ENCODE peak calls at places on chromosomes 11 and 22, in ten cellular contexts. P is Peyer's patch, N is neural progenitor cell, V is body of pancreas, G is colonic mucosa, A is lung, D is ovary, J is pancreas, H is left ventricle myocardium inferior, Y is psoas muscle. U is an unnamed sample.

GRCh38 chr11:126925321-126926093 is 75.1 kb downstream of the KIRREL3 start:
- DNase-seq in Y (no peak), D (no peak), P (no peak), J (no peak), N (no peak), G (no peak), V (no peak), A (no peak), H (no peak), U (no peak)

GRCh38 chr11:134071766-134072403 is 3.0 kb downstream of the JAM3 start:
- DNase-seq in J (no peak), A (no peak), D (no peak), H (no peak), G (no peak), V (no peak), P (no peak), Y (no peak), N (no peak), U (no peak)

GRCh38 chr11:124297921-124298320 is 15.8 kb downstream of the OR8D1 start:
- DNase-seq in D (no peak), J (no peak), N (no peak), G (no peak), V (no peak), A (no peak), H (no peak), Y (no peak), P (no peak), U (no peak)

GRCh38 chr11:11345099-11345498 is 8.0 kb downstream of the CSNK2A3 start:
- DNase-seq in V (peak; percentile 14), G (no peak), H (no peak), Y (no peak), P (no peak), A (peak; percentile 61), N (no peak), D (no peak), J (peak; percentile 12), U (no peak)

GRCh38 chr11:69318093-69318420 is 24.1 kb downstream of the MYEOV start:
- DNase-seq in P (no peak), G (no peak), V (no peak), A (no peak), H (no peak), D (no peak), Y (no peak), N (no peak), J (no peak), U (no peak)

GRCh38 chr11:72228844-72229231 is 4.3 kb downstream of the INPPL1 start:
- DNase-seq in Y (no peak), N (no peak), H (no peak), A (peak; percentile 7), V (no peak), J (no peak), G (no peak), P (no peak), D (no peak), U (peak; percentile 17)

GRCh38 chr11:99368579-99368978 is 347.8 kb downstream of the CNTN5 start:
- DNase-seq in A (no peak), P (no peak), V (no peak), G (no peak), J (no peak), H (no peak), D (no peak), Y (no peak), N (no peak), U (no peak)

GRCh38 chr11:69383946-69384547 is 90.1 kb downstream of the MYEOV start:
- DNase-seq in G (no peak), N (no peak), J (no peak), A (no peak), V (no peak), H (no peak), P (no peak), Y (no peak), D (no peak), U (no peak)

GRCh38 chr11:54832676-54833075 is 126.0 kb downstream of the OR4A5 start:
- DNase-seq in N (no peak), J (no peak), A (no peak), P (no peak), H (no peak), Y (no peak), G (no peak), D (no peak), V (no peak), U (no peak)

GRCh38 chr11:113176561-113176960 is 137.8 kb upstream of the TTC12 start:
- DNase-seq in P (no peak), D (no peak), Y (no peak), H (no peak), A (no peak), V (no peak), N (no peak), J (no peak), G (no peak), U (no peak)

GRCh38 chr22:35275580-35275979 is 18.3 kb downstream of the HMGXB4 start:
- DNase-seq in Y (no peak), J (no peak), N (no peak), H (no peak), A (no peak), P (no peak), G (no peak), V (no peak), D (no peak), U (no peak)

GRCh38 chr22:42714308-42714707 is 6.4 kb downstream of the A4GALT start:
- DNase-seq in G (no peak), H (no peak), Y (no peak), A (no peak), N (no peak), J (no peak), D (no peak), V (no peak), P (no peak), U (no peak)
- H3K27ac ChIP-seq in G (no peak overlapping the region), H (peak overlapping the region; percentile 99), Y (no peak overlapping the region), A (no peak overlapping the region), N (no peak overlapping the region), J (no peak overlapping the region), D (no peak overlapping the region), V (no peak overlapping the region), P (no peak overlapping the region), U (no peak overlapping the region)

DNA sequence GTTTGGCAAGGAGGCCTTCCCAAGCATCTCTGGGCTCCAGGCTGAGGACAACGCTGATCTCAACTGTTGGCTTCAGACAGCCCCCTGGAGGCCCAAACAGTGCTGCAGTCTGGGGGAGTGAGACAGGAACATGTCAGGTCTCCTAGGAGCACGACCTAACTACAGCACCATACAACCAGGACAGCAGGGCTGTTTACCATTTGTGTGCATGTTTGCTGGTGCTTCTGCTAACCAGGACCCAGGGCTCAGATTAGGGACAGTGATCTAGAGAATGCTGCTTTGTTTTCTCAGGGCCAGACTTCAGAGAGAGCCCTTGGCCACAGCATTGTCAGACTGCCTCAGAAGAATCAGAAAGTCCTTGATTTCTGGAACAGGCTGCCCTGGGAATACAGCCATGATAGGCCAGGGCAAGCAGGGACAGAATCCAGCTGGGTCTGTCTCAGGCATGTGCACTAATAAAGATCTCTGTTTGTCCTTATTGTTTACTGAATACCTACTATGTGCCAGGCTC is 126.5 kb downstream of the VPREB1 start:
- DNase-seq in J (no peak), H (peak; percentile 59), G (no peak), Y (peak; percentile 65), P (no peak), V (no peak), A (no peak), D (no peak), N (no peak), U (no peak)
- TF ChIP-seq CTCF in J (no peak), H (peak; percentile 31), G (no peak), Y (no peak), P (no peak), V (no peak), A (no peak), D (no peak), N (no peak), U (no peak)

DNA sequence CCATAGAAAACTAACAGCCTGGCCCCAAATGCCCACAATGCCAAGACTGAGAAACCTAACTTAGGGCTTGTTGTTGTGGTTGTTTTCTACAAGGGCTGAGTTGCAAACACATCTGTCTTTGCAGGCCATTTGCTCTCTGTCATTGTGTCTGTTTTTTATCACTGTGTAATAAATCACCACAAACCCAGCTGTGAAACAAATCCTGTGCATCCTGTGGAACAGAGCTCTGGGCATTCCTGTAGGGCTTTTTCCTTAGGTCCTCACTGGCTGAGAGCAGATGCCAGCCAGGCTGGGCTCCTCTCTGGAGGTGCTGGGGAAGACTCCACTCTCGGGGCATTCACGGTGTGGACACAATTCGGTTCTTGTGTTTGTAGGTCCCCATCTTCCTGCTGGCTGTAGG is 15.7 kb upstream of the SYT8 start:
- DNase-seq in J (no peak), V (no peak), Y (no peak), D (no peak), P (no peak), H (no peak), N (no peak), A (no peak), G (no peak), U (no peak)
- H3K9me3 ChIP-seq in J (no peaks in the 10 kb centered on the region), V (no peaks in the 10 kb centered on the region), Y (peaks cover 17% of the 10 kb centered on the region), D (no peaks in the 10 kb centered on the region), P (no peaks in the 10 kb centered on the region), H (peaks cover 24% of the 10 kb centered on the region), N (no peaks in the 10 kb centered on the region), A (peaks cover 7% of the 10 kb centered on the region), G (no peaks in the 10 kb centered on the region), U (peaks cover 4% of the 10 kb centered on the region)

GRCh38 chr11:6414874-6415328 is 4.0 kb downstream of the APBB1 start:
- DNase-seq in N (no peak), H (no peak), A (no peak), Y (no peak), G (no peak), P (no peak), V (no peak), D (no peak), J (no peak), U (no peak)

GRCh38 chr11:6418958-6419611 is at the start of gene APBB1:
- DNase-seq in G (peak; percentile 70), D (peak; percentile 83), V (peak; percentile 56), A (peak; percentile 56), P (peak; percentile 66), N (peak; percentile 89), Y (peak; percentile 84), J (peak; percentile 49), H (peak; percentile 75), U (peak; percentile 61)

GRCh38 chr11:6413791-6414231 is 5.1 kb downstream of the APBB1 start:
- DNase-seq in Y (no peak), V (no peak), N (no peak), A (no peak), D (no peak), G (no peak), J (no peak), P (no peak), H (no peak), U (peak; percentile 49)

GRCh38 chr11:6420677-6421076 is 1.8 kb upstream of the APBB1 start:
- DNase-seq in Y (no peak), D (no peak), A (no peak), G (no peak), N (no peak), V (no peak), P (no peak), J (no peak), H (no peak), U (no peak)

DNA sequence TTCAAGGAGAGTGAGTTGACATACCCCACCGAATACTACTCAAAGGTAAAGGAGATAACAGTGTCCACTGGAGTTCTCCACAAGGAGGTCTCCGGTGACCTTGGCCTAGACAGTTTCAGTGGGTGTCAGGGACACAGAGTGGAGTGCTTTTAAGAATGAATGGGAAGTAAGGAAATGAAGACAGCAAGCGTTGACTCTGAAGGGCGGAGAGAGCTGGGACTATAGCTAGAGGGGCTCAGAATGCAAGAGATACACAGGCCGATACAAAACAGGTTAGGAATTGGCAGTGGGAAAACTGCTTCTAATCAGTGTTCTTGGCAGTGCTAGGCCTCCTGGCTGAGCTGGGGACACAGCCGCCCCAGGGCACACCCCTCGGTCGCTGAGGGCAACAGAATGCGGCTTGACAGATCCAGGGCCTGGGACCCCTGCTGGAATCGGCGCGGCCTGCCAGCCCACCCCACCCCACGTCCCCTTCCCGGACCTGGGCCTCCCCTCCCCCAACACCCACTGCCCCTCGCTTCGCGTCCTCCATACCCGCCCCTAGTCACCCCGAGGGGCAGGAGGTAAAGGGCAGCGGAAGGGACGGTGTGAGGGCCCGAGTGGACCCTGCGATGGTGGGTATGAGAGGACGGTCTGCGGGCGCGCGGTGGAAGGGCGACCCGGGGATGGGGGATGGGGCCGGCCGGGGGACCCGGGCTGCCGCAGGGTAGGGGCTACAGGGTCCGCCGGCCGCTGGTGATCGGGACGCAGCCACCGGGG is 516 bp downstream of the APBB1 start:
- DNase-seq in V (peak; percentile 39), D (peak; percentile 60), H (peak; percentile 33), Y (no peak), A (no peak), G (peak; percentile 29), J (peak; percentile 24), N (peak; percentile 76), P (no peak), U (peak; percentile 16)
- H3K27ac ChIP-seq in V (peak overlapping the region; percentile 86), D (peak overlapping the region; percentile 95), H (peak overlapping the region; percentile 97), Y (peak overlapping the region; percentile 89), A (peak overlapping the region; percentile 84), G (peak overlapping the region; percentile 57), J (peak overlapping the region; percentile 83), N (no peak overlapping the region), P (peak overlapping the region; percentile 89), U (peak overlapping the region; percentile 92)

U was measured in CD4-positive, alpha-beta T cell.